ENCODE peak calls at places on chromosomes 1 and 21, in nine cellular contexts. One of them, this sample, is unnamed.

GRCh38 chr1:92698932-92699331 is 86.0 kb downstream of the EVI5 start:
- DNase-seq in progenitor cell of endocrine pancreas: no peak
- DNase-seq in cardiac fibroblast: no peak
- DNase-seq in uterus: no peak
- DNase-seq in left ventricle myocardium inferior: peak; percentile 29
- DNase-seq in left lung: no peak
- DNase-seq in GM23338: no peak
- DNase-seq in brain microvascular endothelial cell: no peak
- DNase-seq in omental fat pad: no peak
- DNase-seq in this sample: no peak

GRCh38 chr1:117595993-117596720 is 9.7 kb upstream of the TENT5C start:
- DNase-seq in GM23338: no peak
- DNase-seq in left ventricle myocardium inferior: no peak
- DNase-seq in brain microvascular endothelial cell: no peak
- DNase-seq in progenitor cell of endocrine pancreas: no peak
- DNase-seq in uterus: no peak
- DNase-seq in left lung: no peak
- DNase-seq in omental fat pad: no peak
- DNase-seq in cardiac fibroblast: no peak
- DNase-seq in this sample: peak; percentile 14

GRCh38 chr1:109529895-109530456 is 9.7 kb upstream of the GPR61 start:
- DNase-seq in cardiac fibroblast: no peak
- DNase-seq in omental fat pad: no peak
- DNase-seq in left ventricle myocardium inferior: no peak
- DNase-seq in brain microvascular endothelial cell: no peak
- DNase-seq in uterus: no peak
- DNase-seq in GM23338: no peak
- DNase-seq in progenitor cell of endocrine pancreas: no peak
- DNase-seq in left lung: no peak
- DNase-seq in this sample: no peak

GRCh38 chr1:116323419-116323987 is 49.5 kb upstream of the ATP1A1 start:
- DNase-seq in omental fat pad: no peak
- DNase-seq in left ventricle myocardium inferior: no peak
- DNase-seq in cardiac fibroblast: no peak
- DNase-seq in GM23338: no peak
- DNase-seq in uterus: no peak
- DNase-seq in progenitor cell of endocrine pancreas: no peak
- DNase-seq in left lung: no peak
- DNase-seq in brain microvascular endothelial cell: no peak
- DNase-seq in this sample: no peak

GRCh38 chr1:83805921-83806320 is 193.0 kb downstream of the TTLL7 start:
- DNase-seq in cardiac fibroblast: no peak
- DNase-seq in left ventricle myocardium inferior: no peak
- DNase-seq in brain microvascular endothelial cell: no peak
- DNase-seq in uterus: no peak
- DNase-seq in left lung: no peak
- DNase-seq in GM23338: no peak
- DNase-seq in omental fat pad: no peak
- DNase-seq in progenitor cell of endocrine pancreas: no peak
- DNase-seq in this sample: no peak

GRCh38 chr1:85683292-85684025 is 24.8 kb downstream of the ZNHIT6 start:
- DNase-seq in brain microvascular endothelial cell: no peak
- DNase-seq in left ventricle myocardium inferior: no peak
- DNase-seq in uterus: no peak
- DNase-seq in cardiac fibroblast: peak; percentile 24
- DNase-seq in omental fat pad: no peak
- DNase-seq in GM23338: no peak
- DNase-seq in progenitor cell of endocrine pancreas: no peak
- DNase-seq in left lung: no peak
- DNase-seq in this sample: no peak

GRCh38 chr1:204313675-204314074 is 46.1 kb downstream of the PLEKHA6 start:
- DNase-seq in omental fat pad: no peak
- DNase-seq in progenitor cell of endocrine pancreas: no peak
- DNase-seq in left lung: no peak
- DNase-seq in uterus: no peak
- DNase-seq in brain microvascular endothelial cell: no peak
- DNase-seq in left ventricle myocardium inferior: no peak
- DNase-seq in cardiac fibroblast: no peak
- DNase-seq in GM23338: no peak
- DNase-seq in this sample: no peak

GRCh38 chr21:43269461-43269860 is 100.7 kb downstream of the CRYAA start:
- DNase-seq in progenitor cell of endocrine pancreas: no peak
- DNase-seq in brain microvascular endothelial cell: no peak
- DNase-seq in GM23338: peak; percentile 59
- DNase-seq in uterus: no peak
- DNase-seq in left ventricle myocardium inferior: peak; percentile 6
- DNase-seq in omental fat pad: no peak
- DNase-seq in left lung: no peak
- DNase-seq in cardiac fibroblast: no peak
- DNase-seq in this sample: no peak

GRCh38 chr1:55750020-55750995 is 535.1 kb upstream of the USP24 start:
- DNase-seq in GM23338: no peak
- DNase-seq in uterus: no peak
- DNase-seq in left lung: no peak
- DNase-seq in brain microvascular endothelial cell: no peak
- DNase-seq in progenitor cell of endocrine pancreas: no peak
- DNase-seq in left ventricle myocardium inferior: no peak
- DNase-seq in omental fat pad: no peak
- DNase-seq in cardiac fibroblast: no peak
- DNase-seq in this sample: no peak

GRCh38 chr1:230401763-230402294 is 24.3 kb downstream of the PGBD5 start:
- DNase-seq in left ventricle myocardium inferior: no peak
- DNase-seq in progenitor cell of endocrine pancreas: no peak
- DNase-seq in GM23338: no peak
- DNase-seq in left lung: no peak
- DNase-seq in omental fat pad: no peak
- DNase-seq in cardiac fibroblast: peak; percentile 5
- DNase-seq in uterus: no peak
- DNase-seq in brain microvascular endothelial cell: no peak
- DNase-seq in this sample: no peak

GRCh38 chr1:182407724-182408123 is 7.3 kb upstream of the TEDDM1 start:
- DNase-seq in omental fat pad: no peak
- DNase-seq in brain microvascular endothelial cell: no peak
- DNase-seq in cardiac fibroblast: no peak
- DNase-seq in left ventricle myocardium inferior: no peak
- DNase-seq in uterus: no peak
- DNase-seq in progenitor cell of endocrine pancreas: no peak
- DNase-seq in left lung: no peak
- DNase-seq in GM23338: no peak
- DNase-seq in this sample: no peak

GRCh38 chr1:115314765-115315164 is 23.3 kb downstream of the NGF start:
- DNase-seq in omental fat pad: no peak
- DNase-seq in uterus: peak; percentile 46
- DNase-seq in progenitor cell of endocrine pancreas: no peak
- DNase-seq in brain microvascular endothelial cell: peak; percentile 69
- DNase-seq in left ventricle myocardium inferior: no peak
- DNase-seq in GM23338: peak; percentile 31
- DNase-seq in left lung: no peak
- DNase-seq in cardiac fibroblast: peak; percentile 56
- DNase-seq in this sample: no peak

GRCh38 chr1:1434131-1434811 is 1.2 kb upstream of the VWA1 start:
- DNase-seq in brain microvascular endothelial cell: no peak
- DNase-seq in GM23338: peak; percentile 72
- DNase-seq in cardiac fibroblast: no peak
- DNase-seq in progenitor cell of endocrine pancreas: no peak
- DNase-seq in omental fat pad: no peak
- DNase-seq in left ventricle myocardium inferior: peak; percentile 75
- DNase-seq in uterus: peak; percentile 74
- DNase-seq in left lung: peak; percentile 87
- DNase-seq in this sample: no peak

GRCh38 chr1:83670891-83671565 is 327.9 kb downstream of the TTLL7 start:
- DNase-seq in GM23338: no peak
- DNase-seq in omental fat pad: no peak
- DNase-seq in progenitor cell of endocrine pancreas: no peak
- DNase-seq in cardiac fibroblast: no peak
- DNase-seq in left ventricle myocardium inferior: no peak
- DNase-seq in left lung: no peak
- DNase-seq in brain microvascular endothelial cell: no peak
- DNase-seq in uterus: no peak
- DNase-seq in this sample: no peak

GRCh38 chr1:89130716-89131115 is 4.8 kb upstream of the GBP2 start:
- DNase-seq in GM23338: no peak
- DNase-seq in left ventricle myocardium inferior: no peak
- DNase-seq in brain microvascular endothelial cell: no peak
- DNase-seq in omental fat pad: no peak
- DNase-seq in cardiac fibroblast: no peak
- DNase-seq in uterus: no peak
- DNase-seq in left lung: no peak
- DNase-seq in progenitor cell of endocrine pancreas: no peak
- DNase-seq in this sample: no peak

GRCh38 chr1:143611159-143611558 is 360.6 kb downstream of the FAM72C start:
- DNase-seq in GM23338: peak; percentile 13
- DNase-seq in left ventricle myocardium inferior: no peak
- DNase-seq in omental fat pad: no peak
- DNase-seq in progenitor cell of endocrine pancreas: no peak
- DNase-seq in uterus: no peak
- DNase-seq in cardiac fibroblast: no peak
- DNase-seq in brain microvascular endothelial cell: no peak
- DNase-seq in left lung: no peak
- DNase-seq in this sample: no peak

GRCh38 chr1:58409826-58410225 is 136.7 kb downstream of the OMA1 start:
- DNase-seq in uterus: peak; percentile 80
- DNase-seq in left ventricle myocardium inferior: no peak
- DNase-seq in progenitor cell of endocrine pancreas: no peak
- DNase-seq in brain microvascular endothelial cell: no peak
- DNase-seq in omental fat pad: no peak
- DNase-seq in left lung: no peak
- DNase-seq in cardiac fibroblast: no peak
- DNase-seq in GM23338: no peak
- DNase-seq in this sample: no peak

GRCh38 chr1:77680173-77680572 is 2.3 kb downstream of the ZZZ3 start:
- DNase-seq in left ventricle myocardium inferior: no peak
- DNase-seq in cardiac fibroblast: peak; percentile 17
- DNase-seq in GM23338: no peak
- DNase-seq in uterus: no peak
- DNase-seq in omental fat pad: no peak
- DNase-seq in progenitor cell of endocrine pancreas: no peak
- DNase-seq in brain microvascular endothelial cell: no peak
- DNase-seq in left lung: no peak
- DNase-seq in this sample: no peak

GRCh38 chr1:77678628-77679610 is 3.5 kb downstream of the ZZZ3 start:
- DNase-seq in omental fat pad: no peak
- DNase-seq in GM23338: no peak
- DNase-seq in brain microvascular endothelial cell: no peak
- DNase-seq in left lung: no peak
- DNase-seq in cardiac fibroblast: no peak
- DNase-seq in left ventricle myocardium inferior: no peak
- DNase-seq in progenitor cell of endocrine pancreas: no peak
- DNase-seq in uterus: no peak
- DNase-seq in this sample: no peak

GRCh38 chr1:77683836-77684148 is 1.3 kb upstream of the ZZZ3 start:
- DNase-seq in omental fat pad: no peak
- DNase-seq in uterus: no peak
- DNase-seq in left lung: no peak
- DNase-seq in cardiac fibroblast: no peak
- DNase-seq in GM23338: no peak
- DNase-seq in left ventricle myocardium inferior: no peak
- DNase-seq in brain microvascular endothelial cell: no peak
- DNase-seq in progenitor cell of endocrine pancreas: no peak
- DNase-seq in this sample: no peak

GRCh38 chr1:77683142-77683835 is 831 bp upstream of the ZZZ3 start:
- DNase-seq in uterus: peak; percentile 91
- DNase-seq in GM23338: peak; percentile 92
- DNase-seq in omental fat pad: peak; percentile 60
- DNase-seq in cardiac fibroblast: peak; percentile 92
- DNase-seq in brain microvascular endothelial cell: peak; percentile 85
- DNase-seq in progenitor cell of endocrine pancreas: peak; percentile 92
- DNase-seq in left ventricle myocardium inferior: peak; percentile 93
- DNase-seq in left lung: peak; percentile 98
- DNase-seq in this sample: peak; percentile 90

GRCh38 chr1:77682442-77683141 is at the start of gene ZZZ3:
- DNase-seq in progenitor cell of endocrine pancreas: peak; percentile 85
- DNase-seq in cardiac fibroblast: peak; percentile 97
- DNase-seq in GM23338: peak; percentile 97
- DNase-seq in omental fat pad: peak; percentile 97
- DNase-seq in left ventricle myocardium inferior: peak; percentile 91
- DNase-seq in left lung: peak; percentile 94
- DNase-seq in brain microvascular endothelial cell: peak; percentile 94
- DNase-seq in uterus: peak; percentile 94
- DNase-seq in this sample: peak; percentile 82
- TF ChIP-seq CTCF in progenitor cell of endocrine pancreas: no peak
- TF ChIP-seq CTCF in cardiac fibroblast: no peak
- TF ChIP-seq CTCF in GM23338: no peak
- TF ChIP-seq CTCF in omental fat pad: no peak
- TF ChIP-seq CTCF in left ventricle myocardium inferior: no peak
- TF ChIP-seq CTCF in left lung: no peak
- TF ChIP-seq CTCF in brain microvascular endothelial cell: no peak
- TF ChIP-seq CTCF in uterus: no peak
- TF ChIP-seq CTCF in this sample: no peak

GRCh38 chr1:168321945-168322344 is 41.3 kb downstream of the TBX19 start:
- DNase-seq in left lung: no peak
- DNase-seq in uterus: no peak
- DNase-seq in GM23338: no peak
- DNase-seq in omental fat pad: no peak
- DNase-seq in left ventricle myocardium inferior: no peak
- DNase-seq in cardiac fibroblast: peak; percentile 53
- DNase-seq in progenitor cell of endocrine pancreas: no peak
- DNase-seq in brain microvascular endothelial cell: peak; percentile 11
- DNase-seq in this sample: no peak
- TF ChIP-seq CTCF in left lung: no peak
- TF ChIP-seq CTCF in uterus: no peak
- TF ChIP-seq CTCF in GM23338: peak; percentile 21
- TF ChIP-seq CTCF in omental fat pad: no peak
- TF ChIP-seq CTCF in left ventricle myocardium inferior: peak; percentile 60
- TF ChIP-seq CTCF in cardiac fibroblast: peak; percentile 46
- TF ChIP-seq CTCF in progenitor cell of endocrine pancreas: no peak
- TF ChIP-seq CTCF in brain microvascular endothelial cell: peak; percentile 34
- TF ChIP-seq CTCF in this sample: no peak

DNA sequence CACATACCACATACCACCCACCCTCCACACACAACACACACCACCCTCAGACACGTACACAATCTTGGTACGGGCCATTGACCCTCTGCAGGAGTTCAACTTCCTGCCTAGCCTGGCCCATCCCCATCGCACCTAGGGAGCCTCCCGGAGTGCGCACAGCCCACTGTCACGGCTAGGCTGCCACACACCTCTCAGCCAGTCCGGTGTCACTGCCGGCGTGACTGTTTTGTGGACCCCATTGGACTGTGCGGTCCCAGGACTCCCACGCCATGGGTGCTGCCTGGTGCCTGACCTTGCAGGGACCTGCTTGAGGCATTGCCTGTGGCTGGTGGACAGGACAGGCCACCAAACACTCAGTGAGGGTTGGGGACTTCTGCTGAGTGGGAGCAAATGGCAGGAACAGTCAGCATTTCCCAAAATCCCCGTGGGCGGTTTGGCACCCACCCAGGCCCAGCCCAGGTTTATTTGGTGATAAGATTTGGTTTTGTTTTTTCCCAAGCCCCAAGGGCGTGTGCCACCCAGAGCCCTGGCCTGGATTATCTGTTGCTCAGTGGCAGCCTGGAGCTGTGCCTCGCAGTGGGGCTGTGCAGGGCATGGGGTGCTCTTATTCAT is 27.7 kb downstream of the RAB7B start:
- DNase-seq in left ventricle myocardium inferior: no peak
- DNase-seq in progenitor cell of endocrine pancreas: no peak
- DNase-seq in uterus: no peak
- DNase-seq in GM23338: no peak
- DNase-seq in cardiac fibroblast: no peak
- DNase-seq in left lung: peak; percentile 70
- DNase-seq in brain microvascular endothelial cell: no peak
- DNase-seq in omental fat pad: no peak
- DNase-seq in this sample: no peak
- TF ChIP-seq CTCF in left ventricle myocardium inferior: no peak
- TF ChIP-seq CTCF in progenitor cell of endocrine pancreas: no peak
- TF ChIP-seq CTCF in uterus: no peak
- TF ChIP-seq CTCF in GM23338: no peak
- TF ChIP-seq CTCF in cardiac fibroblast: no peak
- TF ChIP-seq CTCF in left lung: no peak
- TF ChIP-seq CTCF in brain microvascular endothelial cell: no peak
- TF ChIP-seq CTCF in omental fat pad: no peak
- TF ChIP-seq CTCF in this sample: no peak

GRCh38 chr1:216600730-216601426 is 122.4 kb downstream of the ESRRG start:
- DNase-seq in left lung: peak; percentile 87
- DNase-seq in GM23338: peak; percentile 89
- DNase-seq in progenitor cell of endocrine pancreas: peak; percentile 62
- DNase-seq in omental fat pad: peak; percentile 24
- DNase-seq in uterus: peak; percentile 46
- DNase-seq in left ventricle myocardium inferior: peak; percentile 73
- DNase-seq in brain microvascular endothelial cell: peak; percentile 62
- DNase-seq in cardiac fibroblast: peak; percentile 83
- DNase-seq in this sample: no peak
- TF ChIP-seq CTCF in left lung: no peak
- TF ChIP-seq CTCF in GM23338: peak; percentile 54
- TF ChIP-seq CTCF in progenitor cell of endocrine pancreas: peak; percentile 72
- TF ChIP-seq CTCF in omental fat pad: no peak
- TF ChIP-seq CTCF in uterus: peak; percentile 42
- TF ChIP-seq CTCF in left ventricle myocardium inferior: peak; percentile 63
- TF ChIP-seq CTCF in brain microvascular endothelial cell: peak; percentile 69
- TF ChIP-seq CTCF in cardiac fibroblast: peak; percentile 51
- TF ChIP-seq CTCF in this sample: no peak

This sample was measured in activated B cell treated with CpG ODN at 0.5 μM for 24 hours.